ENCODE peak calls at places on chromosome 4, in five cellular contexts. O, W, Y, A and C are unnamed samples. For H3K4me1, the result is how much of the 10 kb centered on the place peaks cover.

GRCh38 chr4:47482326-47482725 is 2.7 kb upstream of the ATP10D start:
- DNase-seq in O (peak), W (peak), Y (peak), A (no peak), C (peak)

GRCh38 chr4:13985824-13986223 is 358.3 kb upstream of the BOD1L1 start:
- DNase-seq in O (no peak), W (peak), Y (no peak), A (no peak), C (peak)

GRCh38 chr4:3489451-3489962 is 26.4 kb downstream of the DOK7 start:
- DNase-seq in O (no peak), W (no peak), Y (peak), A (peak), C (no peak)

GRCh38 chr4:11428701-11429571 is at the start of gene HS3ST1:
- DNase-seq in O (peak), W (peak), Y (peak), A (peak), C (peak)

GRCh38 chr4:2132438-2132837 is 73.3 kb downstream of the NAT8L start:
- DNase-seq in O (no peak), W (peak), Y (peak), A (no peak), C (no peak)

GRCh38 chr4:83639849-83640493 is 104.1 kb downstream of the GPAT3 start:
- DNase-seq in O (peak), W (peak), Y (peak), A (peak), C (peak)

GRCh38 chr4:89616382-89616781 is 220.6 kb downstream of the SNCA start:
- DNase-seq in O (no peak), W (no peak), Y (no peak), A (no peak), C (no peak)

GRCh38 chr4:108644237-108644636 is 6.2 kb upstream of the OSTC start:
- DNase-seq in O (peak), W (no peak), Y (peak), A (no peak), C (peak)

GRCh38 chr4:183388021-183388420 is 56.4 kb upstream of the CDKN2AIP start:
- DNase-seq in O (no peak), W (no peak), Y (no peak), A (no peak), C (no peak)

GRCh38 chr4:147839200-147839599 is 107.3 kb downstream of the ARHGAP10 start:
- DNase-seq in O (no peak), W (no peak), Y (no peak), A (no peak), C (no peak)

GRCh38 chr4:38803833-38804653 is 548 bp downstream of the TLR1 start:
- DNase-seq in O (peak), W (no peak), Y (no peak), A (no peak), C (no peak)

GRCh38 chr4:180099962-180100361 is 2143.2 kb upstream of the TENM3 start:
- DNase-seq in O (no peak), W (no peak), Y (no peak), A (no peak), C (no peak)

GRCh38 chr4:110184124-110184790 is 14.2 kb downstream of the ELOVL6 start:
- DNase-seq in O (no peak), W (no peak), Y (peak), A (peak), C (peak)

GRCh38 chr4:41611881-41612871 is 74.2 kb downstream of the LIMCH1 start:
- DNase-seq in O (peak), W (peak), Y (peak), A (peak), C (peak)

GRCh38 chr4:100095729-100096595 is 94.3 kb downstream of the DDIT4L start:
- DNase-seq in O (peak), W (peak), Y (peak), A (peak), C (peak)

GRCh38 chr4:118322831-118323502 is 29.8 kb downstream of the PRSS12 start:
- DNase-seq in O (no peak), W (no peak), Y (peak), A (peak), C (no peak)

GRCh38 chr4:38237139-38237538 is 276.9 kb downstream of the PTTG2 start:
- DNase-seq in O (peak), W (peak), Y (peak), A (no peak), C (peak)

GRCh38 chr4:627347-627746 is 2.0 kb downstream of the PDE6B start:
- DNase-seq in O (no peak), W (no peak), Y (no peak), A (no peak), C (no peak)

GRCh38 chr4:159444668-159445067 is 341.8 kb downstream of the RAPGEF2 start:
- DNase-seq in O (peak), W (no peak), Y (peak), A (no peak), C (peak)

GRCh38 chr4:2604614-2605013 is 68.2 kb downstream of the FAM193A start:
- DNase-seq in O (no peak), W (no peak), Y (no peak), A (peak), C (no peak)

GRCh38 chr4:1401409-1402020 is 4.7 kb downstream of the NKX1-1 start:
- DNase-seq in O (no peak), W (no peak), Y (no peak), A (no peak), C (no peak)

GRCh38 chr4:73345399-73345975 is 58.6 kb upstream of the ALB start:
- DNase-seq in O (peak), W (no peak), Y (no peak), A (no peak), C (no peak)

GRCh38 chr4:87949961-87950360 is 25.6 kb upstream of the SPP1 start:
- DNase-seq in O (peak), W (peak), Y (peak), A (no peak), C (peak)

GRCh38 chr4:6957994-6958393 is 48.4 kb downstream of the TBC1D14 start:
- DNase-seq in O (no peak), W (no peak), Y (no peak), A (no peak), C (no peak)

GRCh38 chr4:145511913-145512522 is 30.4 kb downstream of the SMAD1 start:
- DNase-seq in O (peak), W (peak), Y (peak), A (no peak), C (peak)

GRCh38 chr4:98939892-98940298 is 11.0 kb upstream of the EIF4E start:
- DNase-seq in O (peak), W (peak), Y (peak), A (peak), C (peak)

GRCh38 chr4:120730777-120731320 is 191.7 kb downstream of the PRDM5 start:
- DNase-seq in O (no peak), W (no peak), Y (no peak), A (no peak), C (no peak)

GRCh38 chr4:78186597-78187543 is 129.7 kb downstream of the FRAS1 start:
- DNase-seq in O (no peak), W (no peak), Y (no peak), A (no peak), C (no peak)

GRCh38 chr4:173485164-173485563 is 44.9 kb downstream of the HAND2 start:
- DNase-seq in O (no peak), W (no peak), Y (peak), A (no peak), C (peak)

GRCh38 chr4:74886490-74886889 is 46.4 kb upstream of the PARM1 start:
- DNase-seq in O (no peak), W (peak), Y (peak), A (no peak), C (peak)

GRCh38 chr4:173537628-173538147 is 7.7 kb upstream of the HAND2 start:
- DNase-seq in O (no peak), W (no peak), Y (peak), A (no peak), C (no peak)

GRCh38 chr4:6991771-6992557 is 51.2 kb upstream of the TADA2B start:
- DNase-seq in O (peak), W (peak), Y (peak), A (no peak), C (peak)

GRCh38 chr4:67332627-67333026 is 212.7 kb downstream of the CENPC start:
- DNase-seq in O (peak), W (no peak), Y (peak), A (peak), C (no peak)

GRCh38 chr4:153142700-153143438 is 61.4 kb upstream of the TRIM2 start:
- DNase-seq in O (peak), W (peak), Y (peak), A (peak), C (peak)

GRCh38 chr4:110122201-110122600 is 76.2 kb downstream of the ELOVL6 start:
- DNase-seq in O (no peak), W (no peak), Y (no peak), A (no peak), C (no peak)

GRCh38 chr4:85084371-85085170 is 118.1 kb upstream of the WDFY3 start:
- DNase-seq in O (peak), W (peak), Y (peak), A (peak), C (peak)

GRCh38 chr4:149987330-149987751 is 90.9 kb upstream of the DCLK2 start:
- DNase-seq in O (no peak), W (peak), Y (no peak), A (no peak), C (no peak)

GRCh38 chr4:69828828-69829227 is 31.1 kb downstream of the SULT1E1 start:
- DNase-seq in O (no peak), W (peak), Y (no peak), A (no peak), C (peak)

GRCh38 chr4:69822198-69822597 is 37.7 kb downstream of the SULT1E1 start:
- DNase-seq in O (no peak), W (no peak), Y (no peak), A (no peak), C (no peak)

GRCh38 chr4:69823481-69824186 is 36.3 kb downstream of the SULT1E1 start:
- DNase-seq in O (peak), W (peak), Y (peak), A (peak), C (no peak)

GRCh38 chr4:69818060-69818639 is 41.8 kb downstream of the SULT1E1 start:
- DNase-seq in O (no peak), W (no peak), Y (no peak), A (no peak), C (no peak)

GRCh38 chr4:69823048-69823447 is 36.9 kb downstream of the SULT1E1 start:
- DNase-seq in O (no peak), W (no peak), Y (no peak), A (no peak), C (no peak)
- H3K27ac ChIP-seq in O (no peak), W (no peak), Y (no peak), A (no peak), C (no peak)

GRCh38 chr4:102632236-102632635 is 128.5 kb downstream of the MANBA start:
- DNase-seq in O (no peak), W (no peak), Y (no peak), A (no peak), C (no peak)
- H3K4me1 ChIP-seq in O (under half), W (under half), Y (under half), A (under half), C (under half)

DNA sequence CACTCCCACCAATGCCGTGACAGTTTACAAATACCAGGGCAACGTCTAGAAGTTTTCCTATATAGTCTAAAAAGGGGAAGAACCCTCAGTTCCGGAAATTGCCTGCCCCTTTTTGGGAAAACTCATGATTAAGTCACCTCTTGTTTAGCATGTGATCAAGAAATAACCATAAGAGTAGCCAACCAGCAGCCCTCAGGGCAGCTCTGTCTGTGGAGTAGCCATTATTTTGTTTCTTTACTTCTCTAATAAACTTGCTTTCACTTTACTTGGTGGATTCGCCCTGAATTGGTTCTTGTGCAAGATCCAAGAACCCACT is 20.0 kb upstream of the HOPX start:
- DNase-seq in O (no peak), W (no peak), Y (no peak), A (no peak), C (no peak)
- TF ChIP-seq EZH2 in O (no peak), W (no peak), Y (no peak), A (no peak), C (no peak)

GRCh38 chr4:15182600-15183222 is 180.4 kb downstream of the CPEB2 start:
- DNase-seq in O (peak), W (no peak), Y (peak), A (no peak), C (peak)
- H3K27ac ChIP-seq in O (no peak), W (no peak), Y (no peak), A (no peak), C (no peak)